ENCODE peak calls at places on chromosomes 5 and 9, in ten cellular contexts. G, W, T, Y, C, R, E, F, K and V are unnamed samples.

GRCh38 chr5:17132444-17133083 is 84.9 kb upstream of the BASP1 start:
- DNase-seq in F (no peak), E (peak), T (peak), K (no peak), C (no peak), G (peak), R (no peak), Y (peak), W (no peak), V (no peak)

GRCh38 chr9:133029994-133030316 is 842 bp upstream of the GTF3C5 start:
- DNase-seq in E (no peak), W (no peak), K (no peak), Y (peak), G (no peak), F (no peak), T (no peak), R (no peak), C (no peak), V (no peak)

GRCh38 chr9:112112941-112113399 is 62.1 kb downstream of the SUSD1 start:
- DNase-seq in K (no peak), C (peak), R (no peak), T (no peak), F (peak), G (peak), E (no peak), W (peak), Y (peak), V (no peak)

GRCh38 chr5:120093178-120093577 is 370.9 kb upstream of the PRR16 start:
- DNase-seq in C (no peak), W (no peak), G (no peak), K (no peak), F (no peak), E (no peak), T (no peak), Y (no peak), R (no peak), V (no peak)

GRCh38 chr5:1414311-1415058 is 30.8 kb downstream of the SLC6A3 start:
- DNase-seq in T (no peak), F (no peak), W (no peak), G (no peak), Y (peak), R (no peak), C (no peak), K (no peak), E (no peak), V (no peak)

GRCh38 chr5:105954341-105954740 is 1716.4 kb downstream of the EFNA5 start:
- DNase-seq in R (no peak), T (peak), F (no peak), G (peak), K (no peak), Y (no peak), E (no peak), C (no peak), W (no peak), V (no peak)

GRCh38 chr5:10572451-10572850 is 8.6 kb downstream of the ANKRD33B start:
- DNase-seq in C (no peak), K (no peak), W (no peak), Y (no peak), T (no peak), E (no peak), G (no peak), F (no peak), R (no peak), V (no peak)

GRCh38 chr5:55923177-55923872 is 71.4 kb downstream of the IL6ST start:
- DNase-seq in W (peak), G (no peak), Y (no peak), R (no peak), T (no peak), K (no peak), C (no peak), E (no peak), F (no peak), V (no peak)

GRCh38 chr5:125160787-125161502 is 414.5 kb upstream of the ZNF608 start:
- DNase-seq in W (no peak), T (peak), E (no peak), R (no peak), F (no peak), K (peak), Y (no peak), C (no peak), G (no peak), V (peak)

GRCh38 chr9:85511746-85512145 is 230.0 kb downstream of the AGTPBP1 start:
- DNase-seq in Y (no peak), E (no peak), R (no peak), K (no peak), T (no peak), C (no peak), G (no peak), F (no peak), W (no peak), V (peak)

GRCh38 chr9:136235709-136236455 is 9.7 kb downstream of the QSOX2 start:
- DNase-seq in E (no peak), C (no peak), K (no peak), T (no peak), R (no peak), F (no peak), W (no peak), Y (no peak), G (no peak), V (no peak)

GRCh38 chr5:96863949-96864649 is 12.2 kb upstream of the ERAP2 start:
- DNase-seq in G (no peak), E (no peak), C (no peak), T (no peak), W (no peak), K (no peak), F (no peak), Y (no peak), R (no peak), V (no peak)

GRCh38 chr5:135458921-135459331 is 6.8 kb upstream of the TIFAB start:
- DNase-seq in C (no peak), Y (no peak), R (no peak), W (no peak), E (peak), K (peak), G (peak), T (peak), F (peak), V (no peak)

GRCh38 chr9:36798350-36799065 is 225.8 kb downstream of the MELK start:
- DNase-seq in F (no peak), R (no peak), K (no peak), T (no peak), C (peak), Y (peak), G (no peak), E (no peak), W (no peak), V (no peak)

GRCh38 chr9:128125575-128126354 is 1.8 kb downstream of the PTGES2 start:
- DNase-seq in T (no peak), E (no peak), K (no peak), C (no peak), G (no peak), Y (peak), R (no peak), F (no peak), W (no peak), V (no peak)

GRCh38 chr5:66252849-66253248 is 108.7 kb downstream of the SREK1 start:
- DNase-seq in R (no peak), E (no peak), F (no peak), K (no peak), T (no peak), Y (no peak), G (no peak), W (no peak), C (no peak), V (no peak)

GRCh38 chr5:154571325-154572035 is 93.5 kb upstream of the HAND1 start:
- DNase-seq in T (no peak), C (no peak), F (no peak), W (no peak), R (no peak), E (no peak), K (no peak), Y (peak), G (no peak), V (no peak)

GRCh38 chr5:124870070-124870469 is 123.6 kb upstream of the ZNF608 start:
- DNase-seq in C (no peak), G (no peak), K (no peak), W (no peak), T (no peak), F (no peak), R (no peak), Y (no peak), E (no peak), V (no peak)

GRCh38 chr5:42951847-42952411 is 88.2 kb downstream of the ANXA2R start:
- DNase-seq in F (no peak), K (no peak), C (no peak), R (no peak), T (peak), G (peak), W (no peak), Y (peak), E (no peak), V (no peak)

GRCh38 chr5:93054424-93055165 is 526.4 kb downstream of the NR2F1-AS1 start:
- DNase-seq in K (no peak), C (no peak), F (no peak), R (no peak), T (peak), E (peak), Y (no peak), W (no peak), G (peak), V (no peak)

GRCh38 chr9:95529910-95530309 is 13.1 kb upstream of the PTCH1 start:
- DNase-seq in G (no peak), T (no peak), C (no peak), W (no peak), K (no peak), Y (no peak), E (no peak), F (no peak), R (no peak), V (no peak)

GRCh38 chr5:177430972-177431316 is 4.5 kb downstream of the GRK6 start:
- DNase-seq in C (no peak), K (no peak), R (no peak), F (no peak), W (no peak), Y (peak), E (no peak), T (no peak), G (no peak), V (no peak)

GRCh38 chr9:486156-486555 is 271.5 kb downstream of the DOCK8 start:
- DNase-seq in G (no peak), T (no peak), E (no peak), W (no peak), R (no peak), K (no peak), Y (no peak), F (no peak), C (no peak), V (no peak)

GRCh38 chr9:136093995-136094881 is 851 bp downstream of the NACC2 start:
- DNase-seq in F (peak), C (peak), Y (no peak), T (peak), W (no peak), K (peak), G (peak), R (no peak), E (peak), V (no peak)

GRCh38 chr5:138668981-138669380 is 84.2 kb upstream of the CTNNA1 start:
- DNase-seq in T (no peak), W (peak), E (no peak), Y (no peak), C (no peak), G (no peak), R (no peak), K (peak), F (no peak), V (no peak)

GRCh38 chr5:33403187-33403586 is 37.6 kb upstream of the TARS1 start:
- DNase-seq in K (no peak), T (no peak), R (no peak), W (no peak), G (no peak), F (no peak), Y (no peak), E (no peak), C (no peak), V (no peak)

GRCh38 chr9:111068816-111069215 is 30.5 kb upstream of the LPAR1 start:
- DNase-seq in T (no peak), G (no peak), W (no peak), C (no peak), R (no peak), K (no peak), Y (no peak), E (peak), F (no peak), V (no peak)

GRCh38 chr9:131755541-131756198 is 15.8 kb upstream of the RAPGEF1 start:
- DNase-seq in Y (peak), E (peak), G (peak), W (peak), C (peak), K (peak), F (peak), T (peak), R (no peak), V (peak)

GRCh38 chr5:153749941-153750340 is 259.5 kb downstream of the GRIA1 start:
- DNase-seq in T (no peak), W (no peak), G (no peak), Y (no peak), K (no peak), C (no peak), E (no peak), F (no peak), R (no peak), V (no peak)

DNA sequence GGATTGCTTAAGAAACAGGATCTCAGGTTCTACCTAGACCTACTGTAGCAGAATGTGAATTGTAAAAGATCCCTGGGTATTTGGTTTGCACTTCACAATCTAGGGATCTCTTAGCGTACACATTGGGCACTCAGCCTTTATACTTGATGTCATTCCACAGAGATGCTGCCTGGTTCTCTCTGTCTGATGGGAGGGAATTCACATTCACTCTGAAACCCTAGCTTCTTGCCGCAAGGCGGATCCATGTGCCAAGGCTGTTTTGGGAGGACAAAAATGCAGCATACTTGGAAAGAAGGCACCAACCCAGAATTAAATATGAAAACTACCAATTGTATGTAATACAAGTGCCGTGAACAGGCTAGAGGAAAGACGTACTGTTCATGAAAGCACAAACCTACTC is 323.0 kb downstream of the EBF1 start:
- DNase-seq in Y (no peak), T (no peak), F (no peak), W (no peak), R (no peak), G (no peak), C (no peak), K (no peak), E (no peak), V (no peak)
- H3K4me3 ChIP-seq in Y (no peak), T (no peak), F (no peak), W (no peak), R (no peak), G (no peak), C (no peak), K (no peak), E (no peak), V (no peak)

DNA sequence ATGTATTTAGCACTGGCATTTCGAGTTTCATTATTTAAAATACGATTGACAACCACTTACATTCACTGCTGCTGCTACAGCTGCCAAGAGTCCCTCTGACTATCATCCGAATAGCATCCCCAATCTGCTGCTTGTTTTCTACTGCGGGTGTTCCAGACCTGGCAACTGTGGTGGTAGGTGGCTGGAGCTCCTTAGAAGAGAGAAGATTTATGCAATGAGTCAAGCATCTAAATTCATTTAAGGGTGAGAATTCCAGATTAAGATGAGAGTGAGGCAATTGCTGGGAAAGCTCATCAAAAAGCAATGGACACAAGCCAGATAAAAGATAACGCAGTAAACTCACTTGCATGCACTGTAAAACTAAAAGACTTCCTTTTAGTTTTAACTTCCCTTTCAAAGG is 3.9 kb downstream of the PLK2 start:
- DNase-seq in E (no peak), Y (no peak), W (no peak), K (peak), F (no peak), R (no peak), T (no peak), C (no peak), G (no peak), V (no peak)
- H3K9ac ChIP-seq in E (no peak), Y (no peak), W (no peak), K (peak), F (no peak), R (no peak), T (peak), C (no peak), G (no peak), V (no peak)

GRCh38 chr5:140868721-140869554 is at the start of gene PCDHA11:
- DNase-seq in Y (no peak), R (no peak), C (peak), G (no peak), T (no peak), E (peak), W (no peak), F (peak), K (no peak), V (no peak)
- H3K4me3 ChIP-seq in Y (no peak), R (no peak), C (no peak), G (no peak), T (no peak), E (no peak), W (peak), F (no peak), K (no peak), V (peak)

DNA sequence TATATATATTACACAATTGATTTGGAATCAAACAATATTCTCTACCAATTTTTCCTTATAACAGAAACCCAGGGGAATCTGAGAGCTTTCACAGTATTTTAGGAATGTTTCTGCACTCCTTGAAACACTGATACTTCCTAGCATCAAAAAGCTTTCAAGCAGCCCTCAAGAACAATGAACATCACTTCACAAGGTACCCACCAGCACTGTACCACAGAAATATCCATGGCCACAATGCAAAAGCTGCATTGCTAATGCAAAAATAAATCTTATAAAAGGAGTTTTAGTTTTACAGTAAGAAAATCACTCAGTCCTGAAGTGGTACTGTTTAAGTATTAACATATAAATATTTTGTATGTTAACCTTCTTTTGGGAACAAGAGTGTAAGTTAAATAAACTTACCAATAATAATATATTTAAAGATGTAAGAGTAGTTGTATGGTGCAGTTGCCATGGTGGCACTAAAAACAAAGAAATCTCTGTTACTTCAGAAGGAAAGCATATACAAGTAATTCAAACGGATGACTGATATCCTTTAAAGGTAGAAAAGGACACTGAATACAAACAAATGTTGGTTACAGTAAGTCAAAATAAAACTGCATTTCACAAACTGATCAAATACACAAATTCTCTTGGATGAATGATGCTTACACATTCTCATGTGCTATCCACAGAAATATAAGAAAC is 8.6 kb downstream of the RAB14 start:
- DNase-seq in C (no peak), W (no peak), E (no peak), K (no peak), R (no peak), F (no peak), Y (peak), T (peak), G (peak), V (no peak)
- H3K9ac ChIP-seq in C (peak), W (no peak), E (no peak), K (no peak), R (no peak), F (no peak), Y (no peak), T (no peak), G (no peak), V (no peak)

GRCh38 chr5:36241636-36242533 is at the start of gene NADK2:
- DNase-seq in G (peak), W (peak), Y (peak), F (peak), K (peak), C (peak), R (peak), T (peak), E (peak), V (peak)

GRCh38 chr5:36240779-36241635 is 718 bp downstream of the NADK2 start:
- DNase-seq in C (peak), T (peak), W (peak), F (no peak), R (no peak), E (peak), Y (peak), K (peak), G (peak), V (peak)

GRCh38 chr5:36244076-36244475 is 2.4 kb upstream of the NADK2 start:
- DNase-seq in T (no peak), W (no peak), G (no peak), R (no peak), F (no peak), K (no peak), E (no peak), Y (no peak), C (no peak), V (no peak)

GRCh38 chr5:36243653-36244052 is 1.9 kb upstream of the NADK2 start:
- DNase-seq in K (no peak), T (no peak), R (no peak), Y (no peak), F (no peak), C (no peak), G (no peak), W (no peak), E (no peak), V (no peak)

DNA sequence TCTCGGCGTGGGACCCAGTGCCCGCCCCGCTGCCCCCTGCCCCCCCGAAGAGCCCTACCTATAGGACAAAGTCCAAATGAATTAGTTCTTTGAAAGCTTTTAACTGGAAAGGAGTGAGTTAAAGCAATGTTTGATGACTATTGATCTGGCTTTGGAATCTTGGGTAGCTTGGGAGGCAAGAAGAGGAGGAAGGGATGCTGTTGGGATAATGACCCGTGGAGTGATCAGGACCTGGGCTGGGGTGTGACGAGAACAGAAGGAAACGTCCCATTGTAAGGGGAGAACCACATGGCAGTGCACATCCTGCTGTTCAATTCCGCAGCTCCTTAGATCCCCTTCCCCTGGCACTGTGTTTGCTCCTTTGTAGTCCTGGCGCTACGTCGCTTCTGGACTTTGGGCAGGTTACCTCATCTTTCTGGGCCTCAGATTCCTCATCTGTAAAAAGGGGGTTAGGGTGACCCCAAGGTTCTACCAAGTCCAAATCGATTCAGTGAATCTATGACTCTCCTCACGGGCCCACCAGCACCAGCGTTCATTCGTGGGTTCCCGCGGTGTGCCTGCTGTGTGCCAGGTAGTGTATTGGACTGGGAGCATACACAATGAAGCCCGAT is 914 bp upstream of the NADK2 start:
- DNase-seq in R (no peak), W (no peak), T (no peak), F (no peak), G (no peak), E (no peak), C (peak), Y (no peak), K (no peak), V (no peak)
- H3K4me3 ChIP-seq in R (peak), W (peak), T (peak), F (peak), G (peak), E (peak), C (peak), Y (peak), K (peak), V (peak)